ENCODE peak calls at places on chromosome 5, in seven cellular contexts. H, Z, B, V, A, L and G are unnamed samples.

GRCh38 chr5:71732011-71732410 is 12.9 kb downstream of the CARTPT start:
- DNase-seq in A (no peak), Z (no peak), V (no peak), H (no peak), B (no peak), L (no peak), G (no peak)

GRCh38 chr5:96933764-96934163 is 2.1 kb upstream of the LNPEP start:
- DNase-seq in Z (no peak), B (no peak), V (no peak), L (no peak), A (no peak), H (no peak), G (no peak)

GRCh38 chr5:148532962-148533670 is 121.2 kb downstream of the HTR4 start:
- DNase-seq in A (no peak), B (no peak), H (no peak), Z (no peak), V (no peak), L (no peak), G (no peak)

GRCh38 chr5:163916376-163916775 is 411.0 kb downstream of the MAT2B start:
- DNase-seq in H (no peak), B (peak), V (no peak), L (no peak), Z (no peak), A (peak), G (peak)

GRCh38 chr5:79236364-79236969 is 536 bp downstream of the JMY start:
- DNase-seq in L (peak), B (peak), V (no peak), A (peak), H (peak), Z (no peak), G (peak)

GRCh38 chr5:96714951-96715451 is 52.8 kb downstream of the CAST start:
- DNase-seq in V (no peak), A (peak), L (peak), B (no peak), Z (peak), H (peak), G (peak)

GRCh38 chr5:1769017-1769640 is 30.5 kb downstream of the MRPL36 start:
- DNase-seq in A (no peak), B (no peak), H (no peak), V (no peak), Z (no peak), L (no peak), G (no peak)

GRCh38 chr5:148393390-148393741 is 9.6 kb downstream of the FBXO38 start:
- DNase-seq in H (no peak), Z (no peak), L (no peak), A (no peak), V (no peak), B (no peak), G (no peak)

GRCh38 chr5:167412506-167412905 is 878.9 kb upstream of the WWC1 start:
- DNase-seq in L (no peak), Z (no peak), V (no peak), B (no peak), A (no peak), H (no peak), G (no peak)

GRCh38 chr5:112710896-112711295 is 26.8 kb upstream of the APC start:
- DNase-seq in B (no peak), L (no peak), V (no peak), Z (no peak), A (no peak), H (no peak), G (no peak)